ENCODE peak calls at places on chromosomes 11 and 22, in nine cellular contexts. One of them, this sample, is unnamed.
A peak's percentile ranks its signal among the peaks of the same experiment; 100 is the strongest.

GRCh38 chr11:62513651-62514050 is 33.0 kb downstream of the AHNAK start:
- ATAC-seq in psoas muscle: no peak
- ATAC-seq in gastrocnemius medialis: no peak
- ATAC-seq in A549: no peak
- ATAC-seq in upper lobe of left lung: no peak
- ATAC-seq in left lung: no peak
- ATAC-seq in pancreas: no peak
- ATAC-seq in PC-3: no peak
- ATAC-seq in heart right ventricle: no peak
- ATAC-seq in this sample: no peak

GRCh38 chr11:17369094-17369493 is 17.5 kb downstream of the NCR3LG1 start:
- ATAC-seq in psoas muscle: no peak
- ATAC-seq in gastrocnemius medialis: no peak
- ATAC-seq in A549: no peak
- ATAC-seq in upper lobe of left lung: no peak
- ATAC-seq in left lung: no peak
- ATAC-seq in pancreas: no peak
- ATAC-seq in PC-3: no peak
- ATAC-seq in heart right ventricle: no peak
- ATAC-seq in this sample: no peak

GRCh38 chr11:13183094-13183825 is 94.3 kb upstream of the BMAL1 start:
- ATAC-seq in psoas muscle: peak; percentile 63
- ATAC-seq in gastrocnemius medialis: no peak
- ATAC-seq in A549: peak; percentile 92
- ATAC-seq in upper lobe of left lung: no peak
- ATAC-seq in left lung: peak; percentile 83
- ATAC-seq in pancreas: peak; percentile 89
- ATAC-seq in PC-3: peak; percentile 92
- ATAC-seq in heart right ventricle: peak; percentile 65
- ATAC-seq in this sample: no peak

GRCh38 chr11:76916712-76917111 is 56.0 kb downstream of the ACER3 start:
- ATAC-seq in psoas muscle: no peak
- ATAC-seq in gastrocnemius medialis: no peak
- ATAC-seq in A549: no peak
- ATAC-seq in upper lobe of left lung: no peak
- ATAC-seq in left lung: no peak
- ATAC-seq in pancreas: no peak
- ATAC-seq in PC-3: no peak
- ATAC-seq in heart right ventricle: no peak
- ATAC-seq in this sample: no peak

GRCh38 chr11:8068605-8069221 is 12.3 kb upstream of the TUB start:
- ATAC-seq in psoas muscle: peak; percentile 97
- ATAC-seq in gastrocnemius medialis: peak; percentile 96
- ATAC-seq in A549: peak; percentile 67
- ATAC-seq in upper lobe of left lung: peak; percentile 16
- ATAC-seq in left lung: peak; percentile 69
- ATAC-seq in pancreas: peak; percentile 79
- ATAC-seq in PC-3: peak; percentile 64
- ATAC-seq in heart right ventricle: peak; percentile 82
- ATAC-seq in this sample: peak; percentile 88

GRCh38 chr11:35030716-35031213 is 108.2 kb upstream of the CD44 start:
- ATAC-seq in psoas muscle: peak; percentile 100
- ATAC-seq in gastrocnemius medialis: peak; percentile 100
- ATAC-seq in A549: peak; percentile 99
- ATAC-seq in upper lobe of left lung: peak; percentile 71
- ATAC-seq in left lung: peak; percentile 75
- ATAC-seq in pancreas: peak; percentile 55
- ATAC-seq in PC-3: peak; percentile 95
- ATAC-seq in heart right ventricle: peak; percentile 99
- ATAC-seq in this sample: peak; percentile 89

GRCh38 chr11:34948721-34949120 is 32.3 kb downstream of the PDHX start:
- ATAC-seq in psoas muscle: no peak
- ATAC-seq in gastrocnemius medialis: no peak
- ATAC-seq in A549: no peak
- ATAC-seq in upper lobe of left lung: no peak
- ATAC-seq in left lung: no peak
- ATAC-seq in pancreas: peak; percentile 80
- ATAC-seq in PC-3: no peak
- ATAC-seq in heart right ventricle: no peak
- ATAC-seq in this sample: no peak

GRCh38 chr11:13287681-13288080 is 10.1 kb downstream of the BMAL1 start:
- ATAC-seq in psoas muscle: no peak
- ATAC-seq in gastrocnemius medialis: no peak
- ATAC-seq in A549: peak; percentile 51
- ATAC-seq in upper lobe of left lung: no peak
- ATAC-seq in left lung: no peak
- ATAC-seq in pancreas: no peak
- ATAC-seq in PC-3: peak; percentile 73
- ATAC-seq in heart right ventricle: no peak
- ATAC-seq in this sample: no peak

GRCh38 chr11:965206-965775 is 39.6 kb downstream of the AP2A2 start:
- ATAC-seq in psoas muscle: no peak
- ATAC-seq in gastrocnemius medialis: no peak
- ATAC-seq in A549: no peak
- ATAC-seq in upper lobe of left lung: no peak
- ATAC-seq in left lung: no peak
- ATAC-seq in pancreas: no peak
- ATAC-seq in PC-3: no peak
- ATAC-seq in heart right ventricle: no peak
- ATAC-seq in this sample: no peak

GRCh38 chr11:131354251-131354701 is 16.1 kb upstream of the NTM start:
- ATAC-seq in psoas muscle: no peak
- ATAC-seq in gastrocnemius medialis: no peak
- ATAC-seq in A549: no peak
- ATAC-seq in upper lobe of left lung: no peak
- ATAC-seq in left lung: no peak
- ATAC-seq in pancreas: no peak
- ATAC-seq in PC-3: no peak
- ATAC-seq in heart right ventricle: no peak
- ATAC-seq in this sample: no peak

GRCh38 chr22:46587067-46587471 is 33.1 kb upstream of the GRAMD4 start:
- ATAC-seq in psoas muscle: no peak
- ATAC-seq in gastrocnemius medialis: no peak
- ATAC-seq in A549: no peak
- ATAC-seq in upper lobe of left lung: no peak
- ATAC-seq in left lung: no peak
- ATAC-seq in pancreas: peak; percentile 5
- ATAC-seq in PC-3: no peak
- ATAC-seq in heart right ventricle: no peak
- ATAC-seq in this sample: no peak

GRCh38 chr11:60242607-60243292 is at the start of gene MS4A4E:
- ATAC-seq in psoas muscle: no peak
- ATAC-seq in gastrocnemius medialis: no peak
- ATAC-seq in A549: no peak
- ATAC-seq in upper lobe of left lung: no peak
- ATAC-seq in left lung: peak; percentile 26
- ATAC-seq in pancreas: peak; percentile 45
- ATAC-seq in PC-3: no peak
- ATAC-seq in heart right ventricle: no peak
- ATAC-seq in this sample: no peak

GRCh38 chr11:133441964-133442660 is 90.2 kb downstream of the OPCML start:
- ATAC-seq in psoas muscle: no peak
- ATAC-seq in gastrocnemius medialis: no peak
- ATAC-seq in A549: no peak
- ATAC-seq in upper lobe of left lung: no peak
- ATAC-seq in left lung: no peak
- ATAC-seq in pancreas: no peak
- ATAC-seq in PC-3: no peak
- ATAC-seq in heart right ventricle: no peak
- ATAC-seq in this sample: no peak

GRCh38 chr11:101397941-101398340 is 185.9 kb downstream of the TRPC6 start:
- ATAC-seq in psoas muscle: no peak
- ATAC-seq in gastrocnemius medialis: no peak
- ATAC-seq in A549: no peak
- ATAC-seq in upper lobe of left lung: no peak
- ATAC-seq in left lung: no peak
- ATAC-seq in pancreas: no peak
- ATAC-seq in PC-3: no peak
- ATAC-seq in heart right ventricle: peak; percentile 67
- ATAC-seq in this sample: no peak

DNA sequence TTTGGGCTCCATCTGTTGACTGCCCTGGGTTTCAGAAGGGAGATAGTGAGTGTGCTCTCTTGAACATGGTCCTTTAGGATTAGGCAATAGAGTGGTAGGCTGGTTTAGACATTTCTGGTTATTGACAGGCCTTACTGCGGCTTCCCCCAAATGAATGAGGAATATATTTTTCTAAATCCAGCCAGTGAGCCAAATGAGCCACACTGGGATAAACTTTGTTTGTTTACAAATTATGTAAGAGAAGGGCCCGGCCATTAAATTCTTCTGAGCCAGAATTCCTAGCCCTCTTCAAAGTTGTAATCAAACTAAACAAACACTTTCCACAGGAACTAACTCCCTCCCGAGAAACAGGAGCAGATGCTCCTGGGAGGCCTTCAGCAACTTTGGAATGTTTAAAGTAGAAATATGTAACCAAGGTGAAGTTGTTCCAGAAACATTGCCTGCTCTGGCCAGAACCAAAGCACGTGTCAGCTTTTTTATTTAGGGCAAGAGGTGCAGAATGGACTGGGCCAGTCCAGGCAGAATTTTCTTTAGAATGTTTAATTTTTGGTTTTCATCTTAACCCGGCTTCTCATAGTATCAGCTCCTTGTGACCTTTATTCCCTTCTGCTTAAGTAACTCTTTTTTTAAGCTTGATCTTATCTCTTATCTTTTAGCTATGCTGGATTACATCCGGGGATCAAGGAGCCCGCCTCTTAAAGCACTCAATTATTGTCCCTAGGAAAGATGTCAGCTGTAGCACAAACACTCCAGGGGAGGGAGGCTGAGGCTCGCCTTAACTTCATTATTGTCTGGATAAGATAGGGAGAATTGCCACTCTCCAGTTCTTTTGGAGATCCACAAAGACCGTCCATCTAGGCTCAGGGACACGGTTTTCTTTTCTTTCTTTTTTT is 28.7 kb downstream of the ZNRF3 start:
- ATAC-seq in psoas muscle: peak; percentile 66
- ATAC-seq in gastrocnemius medialis: peak; percentile 51
- ATAC-seq in A549: peak; percentile 84
- ATAC-seq in upper lobe of left lung: peak; percentile 74
- ATAC-seq in left lung: peak; percentile 83
- ATAC-seq in pancreas: peak; percentile 69
- ATAC-seq in PC-3: peak; percentile 70
- ATAC-seq in heart right ventricle: peak; percentile 38
- ATAC-seq in this sample: peak; percentile 77
- H3K27ac ChIP-seq in psoas muscle: peak overlapping the region; percentile 48
- H3K27ac ChIP-seq in gastrocnemius medialis: peak overlapping the region; percentile 58
- H3K27ac ChIP-seq in A549: peak overlapping the region; percentile 72
- H3K27ac ChIP-seq in upper lobe of left lung: peak overlapping the region; percentile 64
- H3K27ac ChIP-seq in left lung: peak overlapping the region; percentile 62
- H3K27ac ChIP-seq in pancreas: peak overlapping the region; percentile 67
- H3K27ac ChIP-seq in PC-3: no peak overlapping the region
- H3K27ac ChIP-seq in heart right ventricle: peak overlapping the region; percentile 47
- H3K27ac ChIP-seq in this sample: peak overlapping the region; percentile 71

GRCh38 chr22:40853961-40854360 is 2.5 kb downstream of the ST13 start:
- ATAC-seq in psoas muscle: no peak
- ATAC-seq in gastrocnemius medialis: no peak
- ATAC-seq in A549: no peak
- ATAC-seq in upper lobe of left lung: no peak
- ATAC-seq in left lung: no peak
- ATAC-seq in pancreas: no peak
- ATAC-seq in PC-3: no peak
- ATAC-seq in heart right ventricle: no peak
- ATAC-seq in this sample: no peak
- H3K27ac ChIP-seq in psoas muscle: peak overlapping the region; percentile 98
- H3K27ac ChIP-seq in gastrocnemius medialis: peak overlapping the region; percentile 99
- H3K27ac ChIP-seq in A549: peak overlapping the region; percentile 39
- H3K27ac ChIP-seq in upper lobe of left lung: peak overlapping the region; percentile 10
- H3K27ac ChIP-seq in left lung: no peak overlapping the region
- H3K27ac ChIP-seq in pancreas: peak overlapping the region; percentile 24
- H3K27ac ChIP-seq in PC-3: no peak overlapping the region
- H3K27ac ChIP-seq in heart right ventricle: no peak overlapping the region
- H3K27ac ChIP-seq in this sample: peak overlapping the region; percentile 97

GRCh38 chr11:41781441-41781840 is 322.0 kb upstream of the LRRC4C start:
- ATAC-seq in psoas muscle: no peak
- ATAC-seq in gastrocnemius medialis: no peak
- ATAC-seq in A549: no peak
- ATAC-seq in upper lobe of left lung: no peak
- ATAC-seq in left lung: no peak
- ATAC-seq in pancreas: no peak
- ATAC-seq in PC-3: no peak
- ATAC-seq in heart right ventricle: no peak
- ATAC-seq in this sample: no peak

GRCh38 chr11:41784513-41785335 is 325.3 kb upstream of the LRRC4C start:
- ATAC-seq in psoas muscle: no peak
- ATAC-seq in gastrocnemius medialis: no peak
- ATAC-seq in A549: no peak
- ATAC-seq in upper lobe of left lung: no peak
- ATAC-seq in left lung: peak; percentile 89
- ATAC-seq in pancreas: no peak
- ATAC-seq in PC-3: peak; percentile 77
- ATAC-seq in heart right ventricle: no peak
- ATAC-seq in this sample: no peak

GRCh38 chr11:41788177-41788576 is 328.7 kb upstream of the LRRC4C start:
- ATAC-seq in psoas muscle: no peak
- ATAC-seq in gastrocnemius medialis: no peak
- ATAC-seq in A549: no peak
- ATAC-seq in upper lobe of left lung: no peak
- ATAC-seq in left lung: no peak
- ATAC-seq in pancreas: no peak
- ATAC-seq in PC-3: no peak
- ATAC-seq in heart right ventricle: no peak
- ATAC-seq in this sample: no peak

GRCh38 chr11:41789376-41789775 is 329.9 kb upstream of the LRRC4C start:
- ATAC-seq in psoas muscle: no peak
- ATAC-seq in gastrocnemius medialis: no peak
- ATAC-seq in A549: no peak
- ATAC-seq in upper lobe of left lung: no peak
- ATAC-seq in left lung: no peak
- ATAC-seq in pancreas: no peak
- ATAC-seq in PC-3: no peak
- ATAC-seq in heart right ventricle: no peak
- ATAC-seq in this sample: no peak

DNA sequence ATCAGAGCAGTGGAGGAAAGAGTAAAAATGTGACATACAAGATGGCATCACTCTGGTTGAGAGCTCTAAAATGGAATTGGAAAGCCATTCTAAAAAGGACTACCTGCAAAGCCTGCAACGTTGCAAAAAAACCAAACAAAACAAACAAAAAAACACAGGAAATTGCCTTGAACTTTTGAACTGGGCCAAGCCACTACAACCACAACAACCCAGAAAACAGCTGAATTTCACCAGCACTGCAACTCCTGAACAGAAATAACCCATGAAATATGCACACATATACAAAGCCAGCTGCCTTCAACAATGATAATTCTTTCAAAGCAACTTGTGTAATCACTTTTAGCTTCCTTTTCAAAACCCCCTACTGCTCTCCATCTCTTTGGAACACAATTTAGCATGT is 326.6 kb upstream of the LRRC4C start:
- ATAC-seq in psoas muscle: no peak
- ATAC-seq in gastrocnemius medialis: no peak
- ATAC-seq in A549: no peak
- ATAC-seq in upper lobe of left lung: no peak
- ATAC-seq in left lung: no peak
- ATAC-seq in pancreas: no peak
- ATAC-seq in PC-3: no peak
- ATAC-seq in heart right ventricle: no peak
- ATAC-seq in this sample: no peak
- H3K27ac ChIP-seq in psoas muscle: no peak overlapping the region
- H3K27ac ChIP-seq in gastrocnemius medialis: no peak overlapping the region
- H3K27ac ChIP-seq in A549: no peak overlapping the region
- H3K27ac ChIP-seq in upper lobe of left lung: no peak overlapping the region
- H3K27ac ChIP-seq in left lung: no peak overlapping the region
- H3K27ac ChIP-seq in pancreas: no peak overlapping the region
- H3K27ac ChIP-seq in PC-3: peak overlapping the region; percentile 90
- H3K27ac ChIP-seq in heart right ventricle: no peak overlapping the region
- H3K27ac ChIP-seq in this sample: no peak overlapping the region

GRCh38 chr22:28349114-28349513 is 330.5 kb downstream of the TTC28 start:
- ATAC-seq in psoas muscle: no peak
- ATAC-seq in gastrocnemius medialis: no peak
- ATAC-seq in A549: no peak
- ATAC-seq in upper lobe of left lung: no peak
- ATAC-seq in left lung: no peak
- ATAC-seq in pancreas: no peak
- ATAC-seq in PC-3: no peak
- ATAC-seq in heart right ventricle: no peak
- ATAC-seq in this sample: no peak
- H3K27ac ChIP-seq in psoas muscle: no peak overlapping the region
- H3K27ac ChIP-seq in gastrocnemius medialis: no peak overlapping the region
- H3K27ac ChIP-seq in A549: no peak overlapping the region
- H3K27ac ChIP-seq in upper lobe of left lung: no peak overlapping the region
- H3K27ac ChIP-seq in left lung: no peak overlapping the region
- H3K27ac ChIP-seq in pancreas: no peak overlapping the region
- H3K27ac ChIP-seq in PC-3: no peak overlapping the region
- H3K27ac ChIP-seq in heart right ventricle: no peak overlapping the region
- H3K27ac ChIP-seq in this sample: no peak overlapping the region